ENCODE peak calls at places on chromosomes 2 and 18, in nine cellular contexts. One of them, this sample, is unnamed.

GRCh38 chr2:198408171-198408570 is 603.8 kb downstream of the PLCL1 start:
- DNase-seq in lower lobe of right lung: no peak
- DNase-seq in heart right ventricle: no peak
- DNase-seq in pancreas: no peak
- DNase-seq in GM23338: peak; percentile 12
- DNase-seq in mesendoderm: no peak
- DNase-seq in adrenal gland: no peak
- DNase-seq in CD8-positive, alpha-beta T cell: no peak
- DNase-seq in HCT116: no peak
- DNase-seq in this sample: no peak

GRCh38 chr18:36662000-36662399 is 166.8 kb downstream of the TPGS2 start:
- DNase-seq in lower lobe of right lung: no peak
- DNase-seq in heart right ventricle: no peak
- DNase-seq in pancreas: no peak
- DNase-seq in GM23338: peak; percentile 75
- DNase-seq in mesendoderm: peak; percentile 72
- DNase-seq in adrenal gland: no peak
- DNase-seq in CD8-positive, alpha-beta T cell: no peak
- DNase-seq in HCT116: no peak
- DNase-seq in this sample: no peak

GRCh38 chr18:27785815-27786537 is 391.0 kb downstream of the CDH2 start:
- DNase-seq in lower lobe of right lung: no peak
- DNase-seq in heart right ventricle: no peak
- DNase-seq in pancreas: no peak
- DNase-seq in GM23338: peak; percentile 11
- DNase-seq in mesendoderm: no peak
- DNase-seq in adrenal gland: no peak
- DNase-seq in CD8-positive, alpha-beta T cell: no peak
- DNase-seq in HCT116: no peak
- DNase-seq in this sample: no peak

GRCh38 chr18:49813071-49813320 is 337 bp downstream of the ACAA2 start:
- DNase-seq in lower lobe of right lung: peak; percentile 69
- DNase-seq in heart right ventricle: peak; percentile 45
- DNase-seq in pancreas: no peak
- DNase-seq in GM23338: peak; percentile 60
- DNase-seq in mesendoderm: peak; percentile 70
- DNase-seq in adrenal gland: peak; percentile 51
- DNase-seq in CD8-positive, alpha-beta T cell: no peak
- DNase-seq in HCT116: no peak
- DNase-seq in this sample: no peak

GRCh38 chr18:75207298-75208054 is 1.5 kb downstream of the PTGR3 start:
- DNase-seq in lower lobe of right lung: no peak
- DNase-seq in heart right ventricle: no peak
- DNase-seq in pancreas: no peak
- DNase-seq in GM23338: no peak
- DNase-seq in mesendoderm: peak; percentile 11
- DNase-seq in adrenal gland: no peak
- DNase-seq in CD8-positive, alpha-beta T cell: no peak
- DNase-seq in HCT116: no peak
- DNase-seq in this sample: no peak

GRCh38 chr2:55054476-55054875 is 4.2 kb upstream of the RTN4 start:
- DNase-seq in lower lobe of right lung: no peak
- DNase-seq in heart right ventricle: no peak
- DNase-seq in pancreas: no peak
- DNase-seq in GM23338: no peak
- DNase-seq in mesendoderm: no peak
- DNase-seq in adrenal gland: no peak
- DNase-seq in CD8-positive, alpha-beta T cell: no peak
- DNase-seq in HCT116: no peak
- DNase-seq in this sample: no peak

GRCh38 chr18:35172009-35172408 is 68.8 kb upstream of the ZNF397 start:
- DNase-seq in lower lobe of right lung: no peak
- DNase-seq in heart right ventricle: no peak
- DNase-seq in pancreas: no peak
- DNase-seq in GM23338: no peak
- DNase-seq in mesendoderm: no peak
- DNase-seq in adrenal gland: no peak
- DNase-seq in CD8-positive, alpha-beta T cell: no peak
- DNase-seq in HCT116: no peak
- DNase-seq in this sample: no peak

GRCh38 chr2:69185807-69186206 is 172.8 kb downstream of the ANTXR1 start:
- DNase-seq in lower lobe of right lung: no peak
- DNase-seq in heart right ventricle: no peak
- DNase-seq in pancreas: no peak
- DNase-seq in GM23338: no peak
- DNase-seq in mesendoderm: no peak
- DNase-seq in adrenal gland: no peak
- DNase-seq in CD8-positive, alpha-beta T cell: no peak
- DNase-seq in HCT116: no peak
- DNase-seq in this sample: no peak

GRCh38 chr2:160055726-160056108 is 6.7 kb downstream of the PLA2R1 start:
- DNase-seq in lower lobe of right lung: no peak
- DNase-seq in heart right ventricle: no peak
- DNase-seq in pancreas: no peak
- DNase-seq in GM23338: no peak
- DNase-seq in mesendoderm: no peak
- DNase-seq in adrenal gland: no peak
- DNase-seq in CD8-positive, alpha-beta T cell: no peak
- DNase-seq in HCT116: no peak
- DNase-seq in this sample: no peak

GRCh38 chr2:8600456-8600855 is 81.4 kb upstream of the ID2 start:
- DNase-seq in lower lobe of right lung: peak; percentile 35
- DNase-seq in heart right ventricle: no peak
- DNase-seq in pancreas: no peak
- DNase-seq in GM23338: no peak
- DNase-seq in mesendoderm: no peak
- DNase-seq in adrenal gland: no peak
- DNase-seq in CD8-positive, alpha-beta T cell: no peak
- DNase-seq in HCT116: no peak
- DNase-seq in this sample: no peak

GRCh38 chr2:42886921-42887320 is 94.5 kb upstream of the HAAO start:
- DNase-seq in lower lobe of right lung: no peak
- DNase-seq in heart right ventricle: no peak
- DNase-seq in pancreas: peak; percentile 8
- DNase-seq in GM23338: no peak
- DNase-seq in mesendoderm: no peak
- DNase-seq in adrenal gland: no peak
- DNase-seq in CD8-positive, alpha-beta T cell: no peak
- DNase-seq in HCT116: no peak
- DNase-seq in this sample: no peak

DNA sequence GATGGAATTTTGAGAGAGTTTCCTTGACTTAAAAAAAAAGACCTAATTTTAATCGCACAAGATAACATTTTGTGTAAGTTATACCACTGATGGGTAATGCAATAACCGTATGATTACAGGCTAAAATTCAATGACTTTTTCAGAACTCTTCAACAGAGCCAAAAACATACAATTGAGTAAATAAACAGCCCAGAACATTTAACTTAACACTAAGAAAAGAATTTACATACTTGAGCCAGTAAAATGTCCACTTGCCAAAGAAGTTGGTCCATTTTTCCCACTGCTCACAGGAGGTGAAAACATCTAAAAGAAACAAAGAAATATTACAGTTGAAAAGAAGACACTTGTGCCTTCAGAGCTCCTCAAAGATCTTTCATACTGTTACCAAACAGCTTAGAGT is 2.9 kb downstream of the TCF4 start:
- DNase-seq in lower lobe of right lung: no peak
- DNase-seq in heart right ventricle: no peak
- DNase-seq in pancreas: no peak
- DNase-seq in GM23338: no peak
- DNase-seq in mesendoderm: no peak
- DNase-seq in adrenal gland: no peak
- DNase-seq in CD8-positive, alpha-beta T cell: no peak
- DNase-seq in HCT116: no peak
- DNase-seq in this sample: no peak
- H3K27ac ChIP-seq in lower lobe of right lung: peak overlapping the region; percentile 50
- H3K27ac ChIP-seq in heart right ventricle: peak overlapping the region; percentile 83
- H3K27ac ChIP-seq in pancreas: no peak overlapping the region
- H3K27ac ChIP-seq in GM23338: no peak overlapping the region
- H3K27ac ChIP-seq in mesendoderm: no peak overlapping the region
- H3K27ac ChIP-seq in adrenal gland: peak overlapping the region; percentile 1
- H3K27ac ChIP-seq in CD8-positive, alpha-beta T cell: no peak overlapping the region
- H3K27ac ChIP-seq in HCT116: no peak overlapping the region
- H3K27ac ChIP-seq in this sample: peak overlapping the region; percentile 42

GRCh38 chr2:190904644-190905043 is 24.0 kb downstream of the GLS start:
- DNase-seq in lower lobe of right lung: no peak
- DNase-seq in heart right ventricle: no peak
- DNase-seq in pancreas: no peak
- DNase-seq in GM23338: no peak
- DNase-seq in mesendoderm: no peak
- DNase-seq in adrenal gland: no peak
- DNase-seq in CD8-positive, alpha-beta T cell: no peak
- DNase-seq in HCT116: no peak
- DNase-seq in this sample: no peak
- H3K27ac ChIP-seq in lower lobe of right lung: no peak overlapping the region
- H3K27ac ChIP-seq in heart right ventricle: no peak overlapping the region
- H3K27ac ChIP-seq in pancreas: no peak overlapping the region
- H3K27ac ChIP-seq in GM23338: no peak overlapping the region
- H3K27ac ChIP-seq in mesendoderm: no peak overlapping the region
- H3K27ac ChIP-seq in adrenal gland: no peak overlapping the region
- H3K27ac ChIP-seq in CD8-positive, alpha-beta T cell: no peak overlapping the region
- H3K27ac ChIP-seq in HCT116: no peak overlapping the region
- H3K27ac ChIP-seq in this sample: no peak overlapping the region

GRCh38 chr2:136234261-136234660 is 116.3 kb upstream of the CXCR4 start:
- DNase-seq in lower lobe of right lung: no peak
- DNase-seq in heart right ventricle: no peak
- DNase-seq in pancreas: no peak
- DNase-seq in GM23338: no peak
- DNase-seq in mesendoderm: no peak
- DNase-seq in adrenal gland: no peak
- DNase-seq in CD8-positive, alpha-beta T cell: no peak
- DNase-seq in HCT116: no peak
- DNase-seq in this sample: no peak

GRCh38 chr2:136238552-136239346 is 120.8 kb upstream of the CXCR4 start:
- DNase-seq in lower lobe of right lung: no peak
- DNase-seq in heart right ventricle: no peak
- DNase-seq in pancreas: peak; percentile 36
- DNase-seq in GM23338: no peak
- DNase-seq in mesendoderm: peak; percentile 66
- DNase-seq in adrenal gland: no peak
- DNase-seq in CD8-positive, alpha-beta T cell: peak; percentile 43
- DNase-seq in HCT116: no peak
- DNase-seq in this sample: no peak

GRCh38 chr2:136242100-136242499 is 124.2 kb upstream of the CXCR4 start:
- DNase-seq in lower lobe of right lung: no peak
- DNase-seq in heart right ventricle: no peak
- DNase-seq in pancreas: no peak
- DNase-seq in GM23338: no peak
- DNase-seq in mesendoderm: no peak
- DNase-seq in adrenal gland: no peak
- DNase-seq in CD8-positive, alpha-beta T cell: no peak
- DNase-seq in HCT116: no peak
- DNase-seq in this sample: no peak

GRCh38 chr2:136235451-136236418 is 117.8 kb upstream of the CXCR4 start:
- DNase-seq in lower lobe of right lung: no peak
- DNase-seq in heart right ventricle: no peak
- DNase-seq in pancreas: no peak
- DNase-seq in GM23338: no peak
- DNase-seq in mesendoderm: peak; percentile 75
- DNase-seq in adrenal gland: peak; percentile 57
- DNase-seq in CD8-positive, alpha-beta T cell: no peak
- DNase-seq in HCT116: peak; percentile 95
- DNase-seq in this sample: no peak

GRCh38 chr2:136238214-136238551 is 120.2 kb upstream of the CXCR4 start:
- DNase-seq in lower lobe of right lung: no peak
- DNase-seq in heart right ventricle: no peak
- DNase-seq in pancreas: no peak
- DNase-seq in GM23338: no peak
- DNase-seq in mesendoderm: no peak
- DNase-seq in adrenal gland: no peak
- DNase-seq in CD8-positive, alpha-beta T cell: no peak
- DNase-seq in HCT116: no peak
- DNase-seq in this sample: no peak
- H3K27ac ChIP-seq in lower lobe of right lung: peak overlapping the region; percentile 82
- H3K27ac ChIP-seq in heart right ventricle: peak overlapping the region; percentile 49
- H3K27ac ChIP-seq in pancreas: peak overlapping the region; percentile 56
- H3K27ac ChIP-seq in GM23338: no peak overlapping the region
- H3K27ac ChIP-seq in mesendoderm: peak overlapping the region; percentile 39
- H3K27ac ChIP-seq in adrenal gland: peak overlapping the region; percentile 87
- H3K27ac ChIP-seq in CD8-positive, alpha-beta T cell: peak overlapping the region; percentile 64
- H3K27ac ChIP-seq in HCT116: no peak overlapping the region
- H3K27ac ChIP-seq in this sample: peak overlapping the region; percentile 76

GRCh38 chr2:150145312-150145711 is 342.2 kb downstream of the RND3 start:
- DNase-seq in lower lobe of right lung: no peak
- DNase-seq in heart right ventricle: no peak
- DNase-seq in pancreas: no peak
- DNase-seq in GM23338: no peak
- DNase-seq in mesendoderm: no peak
- DNase-seq in adrenal gland: no peak
- DNase-seq in CD8-positive, alpha-beta T cell: no peak
- DNase-seq in HCT116: no peak
- DNase-seq in this sample: no peak

GRCh38 chr2:150142561-150142960 is 344.9 kb downstream of the RND3 start:
- DNase-seq in lower lobe of right lung: no peak
- DNase-seq in heart right ventricle: no peak
- DNase-seq in pancreas: no peak
- DNase-seq in GM23338: no peak
- DNase-seq in mesendoderm: no peak
- DNase-seq in adrenal gland: no peak
- DNase-seq in CD8-positive, alpha-beta T cell: no peak
- DNase-seq in HCT116: no peak
- DNase-seq in this sample: no peak

GRCh38 chr2:150143087-150143536 is 344.4 kb downstream of the RND3 start:
- DNase-seq in lower lobe of right lung: no peak
- DNase-seq in heart right ventricle: no peak
- DNase-seq in pancreas: no peak
- DNase-seq in GM23338: no peak
- DNase-seq in mesendoderm: no peak
- DNase-seq in adrenal gland: no peak
- DNase-seq in CD8-positive, alpha-beta T cell: no peak
- DNase-seq in HCT116: no peak
- DNase-seq in this sample: no peak

GRCh38 chr2:150146879-150147278 is 340.6 kb downstream of the RND3 start:
- DNase-seq in lower lobe of right lung: no peak
- DNase-seq in heart right ventricle: no peak
- DNase-seq in pancreas: no peak
- DNase-seq in GM23338: no peak
- DNase-seq in mesendoderm: no peak
- DNase-seq in adrenal gland: no peak
- DNase-seq in CD8-positive, alpha-beta T cell: no peak
- DNase-seq in HCT116: no peak
- DNase-seq in this sample: no peak

DNA sequence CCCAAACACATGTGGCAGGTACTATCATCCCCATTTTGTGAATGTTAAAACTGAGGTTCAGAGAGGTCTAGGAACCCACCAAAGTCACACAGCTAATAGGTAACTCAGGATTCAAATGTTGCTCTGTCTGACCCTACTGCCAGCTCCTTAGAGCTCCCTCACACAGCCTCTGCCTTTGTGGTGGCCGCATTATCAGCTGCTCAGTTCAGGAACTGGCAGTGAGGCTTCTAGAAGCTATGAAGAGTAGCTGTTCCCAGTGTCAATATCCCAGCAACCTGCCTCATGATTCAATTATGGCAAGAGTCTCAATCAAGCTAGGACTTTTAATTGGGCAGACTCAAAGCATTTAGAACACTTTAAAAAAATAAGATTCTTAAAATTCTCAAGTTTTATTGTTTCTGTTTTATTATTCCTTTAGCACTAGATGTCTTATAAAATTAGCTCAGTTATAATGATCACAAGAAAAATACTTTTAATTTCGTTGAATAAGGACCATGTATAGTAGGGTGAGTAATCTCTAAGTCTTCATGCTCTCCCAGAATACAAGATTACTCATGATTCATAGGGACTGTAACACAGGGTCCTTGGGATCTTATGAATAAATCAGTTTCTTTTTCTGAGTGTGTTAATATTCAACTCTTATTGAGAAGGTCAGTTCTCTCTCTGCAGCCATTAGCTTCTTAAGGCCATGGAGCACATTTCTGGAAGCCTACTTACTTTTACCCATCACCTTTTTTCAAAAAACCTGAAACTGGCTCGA is 342.7 kb downstream of the RND3 start:
- DNase-seq in lower lobe of right lung: no peak
- DNase-seq in heart right ventricle: no peak
- DNase-seq in pancreas: no peak
- DNase-seq in GM23338: no peak
- DNase-seq in mesendoderm: no peak
- DNase-seq in adrenal gland: no peak
- DNase-seq in CD8-positive, alpha-beta T cell: no peak
- DNase-seq in HCT116: no peak
- DNase-seq in this sample: no peak
- H3K27ac ChIP-seq in lower lobe of right lung: no peak overlapping the region
- H3K27ac ChIP-seq in heart right ventricle: no peak overlapping the region
- H3K27ac ChIP-seq in pancreas: no peak overlapping the region
- H3K27ac ChIP-seq in GM23338: no peak overlapping the region
- H3K27ac ChIP-seq in mesendoderm: no peak overlapping the region
- H3K27ac ChIP-seq in adrenal gland: no peak overlapping the region
- H3K27ac ChIP-seq in CD8-positive, alpha-beta T cell: no peak overlapping the region
- H3K27ac ChIP-seq in HCT116: no peak overlapping the region
- H3K27ac ChIP-seq in this sample: no peak overlapping the region

This sample was measured in caudate nucleus.